ENCODE peak calls at places on chromosomes 12 and 14, in four cellular contexts. One of them, this sample, is unnamed. For H3K27me3, the result is how much of the 10 kb centered on the place peaks cover.

GRCh38 chr14:63493246-63493645 is 49.9 kb downstream of the PPP2R5E start:
- DNase-seq in right atrium auricular region: no peak
- DNase-seq in AG04450: no peak
- DNase-seq in body of pancreas: no peak
- DNase-seq in this sample: no peak

GRCh38 chr12:51817027-51817953 is 31.2 kb downstream of the FIGNL2 start:
- DNase-seq in right atrium auricular region: no peak
- DNase-seq in AG04450: no peak
- DNase-seq in body of pancreas: no peak
- DNase-seq in this sample: no peak

GRCh38 chr14:72064501-72064900 is 132.3 kb downstream of the RGS6 start:
- DNase-seq in right atrium auricular region: no peak
- DNase-seq in AG04450: no peak
- DNase-seq in body of pancreas: no peak
- DNase-seq in this sample: no peak

GRCh38 chr12:131892711-131893604 is 1.5 kb upstream of the ULK1 start:
- DNase-seq in right atrium auricular region: no peak
- DNase-seq in AG04450: no peak
- DNase-seq in body of pancreas: no peak
- DNase-seq in this sample: no peak

GRCh38 chr12:64459388-64460024 is 7.6 kb downstream of the TBK1 start:
- DNase-seq in right atrium auricular region: no peak
- DNase-seq in AG04450: no peak
- DNase-seq in body of pancreas: no peak
- DNase-seq in this sample: no peak

GRCh38 chr14:105866841-105867321 is 340.5 kb downstream of the TMEM121 start:
- DNase-seq in right atrium auricular region: no peak
- DNase-seq in AG04450: no peak
- DNase-seq in body of pancreas: no peak
- DNase-seq in this sample: no peak

GRCh38 chr12:7542046-7542445 is 38.5 kb upstream of the CD163 start:
- DNase-seq in right atrium auricular region: no peak
- DNase-seq in AG04450: no peak
- DNase-seq in body of pancreas: no peak
- DNase-seq in this sample: no peak

GRCh38 chr14:94129111-94129757 is at the start of gene IFI27L2:
- DNase-seq in right atrium auricular region: peak
- DNase-seq in AG04450: peak
- DNase-seq in body of pancreas: peak
- DNase-seq in this sample: peak

GRCh38 chr12:132638541-132639408 is 20.2 kb downstream of the P2RX2 start:
- DNase-seq in right atrium auricular region: no peak
- DNase-seq in AG04450: peak
- DNase-seq in body of pancreas: peak
- DNase-seq in this sample: peak

GRCh38 chr12:131494141-131494733 is 216.7 kb upstream of the SFSWAP start:
- DNase-seq in right atrium auricular region: peak
- DNase-seq in AG04450: no peak
- DNase-seq in body of pancreas: no peak
- DNase-seq in this sample: no peak

GRCh38 chr14:94129758-94130414 is 482 bp upstream of the IFI27L2 start:
- DNase-seq in right atrium auricular region: peak
- DNase-seq in AG04450: no peak
- DNase-seq in body of pancreas: peak
- DNase-seq in this sample: peak

GRCh38 chr12:54036620-54037359 is 3.9 kb downstream of the HOXC5 start:
- DNase-seq in right atrium auricular region: no peak
- DNase-seq in AG04450: no peak
- DNase-seq in body of pancreas: no peak
- DNase-seq in this sample: no peak

GRCh38 chr12:39402922-39403321 is 40.0 kb downstream of the KIF21A start:
- DNase-seq in right atrium auricular region: no peak
- DNase-seq in AG04450: no peak
- DNase-seq in body of pancreas: no peak
- DNase-seq in this sample: no peak

GRCh38 chr12:49017764-49018281 is 753 bp downstream of the PRKAG1 start:
- DNase-seq in right atrium auricular region: no peak
- DNase-seq in AG04450: no peak
- DNase-seq in body of pancreas: peak
- DNase-seq in this sample: peak

GRCh38 chr12:56257491-56258067 is 605 bp downstream of the ANKRD52 start:
- DNase-seq in right atrium auricular region: no peak
- DNase-seq in AG04450: no peak
- DNase-seq in body of pancreas: peak
- DNase-seq in this sample: no peak
- TF ChIP-seq CTCF in right atrium auricular region: no peak
- TF ChIP-seq CTCF in AG04450: no peak
- TF ChIP-seq CTCF in body of pancreas: no peak
- TF ChIP-seq CTCF in this sample: peak

GRCh38 chr12:57630891-57631433 is 2.0 kb downstream of the B4GALNT1 start:
- DNase-seq in right atrium auricular region: peak
- DNase-seq in AG04450: no peak
- DNase-seq in body of pancreas: no peak
- DNase-seq in this sample: no peak

GRCh38 chr12:57632369-57632897 is 568 bp downstream of the B4GALNT1 start:
- DNase-seq in right atrium auricular region: peak
- DNase-seq in AG04450: no peak
- DNase-seq in body of pancreas: no peak
- DNase-seq in this sample: no peak

GRCh38 chr12:57629897-57630471 is 3.0 kb downstream of the B4GALNT1 start:
- DNase-seq in right atrium auricular region: peak
- DNase-seq in AG04450: no peak
- DNase-seq in body of pancreas: no peak
- DNase-seq in this sample: no peak

GRCh38 chr12:57632898-57633825 is at the start of gene B4GALNT1:
- DNase-seq in right atrium auricular region: peak
- DNase-seq in AG04450: no peak
- DNase-seq in body of pancreas: peak
- DNase-seq in this sample: no peak

DNA sequence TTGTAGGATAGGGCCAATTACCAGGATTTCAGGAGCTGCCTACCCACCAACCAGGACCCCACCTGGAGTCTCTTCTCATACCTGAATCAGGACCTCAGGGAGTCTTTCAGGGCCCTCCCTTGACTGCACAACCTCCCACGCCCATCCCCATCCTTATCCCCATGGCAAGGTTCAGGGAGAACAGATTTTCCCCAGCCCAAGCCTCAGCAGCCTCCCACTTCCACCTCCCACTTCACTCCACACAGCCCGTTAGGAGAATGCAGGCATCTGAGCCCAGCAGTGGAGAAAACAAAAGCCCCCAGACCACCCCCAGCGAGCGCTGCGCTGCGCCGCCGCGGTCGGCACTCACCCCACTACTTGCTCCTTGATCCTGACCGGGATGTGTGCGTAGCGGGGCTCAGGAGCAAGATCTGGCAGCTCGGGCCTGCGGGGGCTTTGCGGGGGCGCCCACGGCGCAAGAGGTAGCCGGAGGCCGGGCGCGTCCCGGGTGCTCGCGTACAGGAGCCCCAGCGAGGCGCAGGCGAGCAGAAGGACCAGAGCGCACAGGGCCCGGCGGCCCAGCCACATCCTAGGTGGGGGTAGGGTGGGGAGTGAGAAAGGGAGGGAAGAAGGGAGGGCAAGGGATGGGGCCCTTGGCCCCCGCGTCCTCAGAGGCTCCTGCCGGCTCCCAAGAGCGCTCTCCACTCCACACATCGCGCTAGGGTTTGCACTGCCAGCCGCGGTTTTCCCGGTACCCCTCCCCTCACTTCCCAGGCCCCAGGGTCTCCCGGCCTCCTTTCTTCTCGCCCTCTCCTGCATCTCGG is 1.2 kb downstream of the B4GALNT1 start:
- DNase-seq in right atrium auricular region: peak
- DNase-seq in AG04450: no peak
- DNase-seq in body of pancreas: no peak
- DNase-seq in this sample: no peak
- H3K27me3 ChIP-seq in right atrium auricular region: under half
- H3K27me3 ChIP-seq in AG04450: under half
- H3K27me3 ChIP-seq in body of pancreas: under half
- H3K27me3 ChIP-seq in this sample: under half

GRCh38 chr12:107992870-107993451 is 136.1 kb upstream of the WSCD2 start:
- DNase-seq in right atrium auricular region: no peak
- DNase-seq in AG04450: no peak
- DNase-seq in body of pancreas: peak
- DNase-seq in this sample: peak
- TF ChIP-seq CTCF in right atrium auricular region: peak
- TF ChIP-seq CTCF in AG04450: peak
- TF ChIP-seq CTCF in body of pancreas: peak
- TF ChIP-seq CTCF in this sample: peak

GRCh38 chr14:50830044-50830931 is 674 bp downstream of the NIN start:
- DNase-seq in right atrium auricular region: peak
- DNase-seq in AG04450: no peak
- DNase-seq in body of pancreas: peak
- DNase-seq in this sample: peak
- H3K27me3 ChIP-seq in right atrium auricular region: under half
- H3K27me3 ChIP-seq in AG04450: under half
- H3K27me3 ChIP-seq in body of pancreas: under half
- H3K27me3 ChIP-seq in this sample: under half

GRCh38 chr12:106917503-106917902 is 38.2 kb upstream of the TMEM263 start:
- DNase-seq in right atrium auricular region: no peak
- DNase-seq in AG04450: no peak
- DNase-seq in body of pancreas: no peak
- DNase-seq in this sample: no peak

GRCh38 chr12:106919910-106920544 is 35.7 kb upstream of the TMEM263 start:
- DNase-seq in right atrium auricular region: no peak
- DNase-seq in AG04450: peak
- DNase-seq in body of pancreas: peak
- DNase-seq in this sample: peak

GRCh38 chr12:106915635-106916026 is 40.1 kb upstream of the TMEM263 start:
- DNase-seq in right atrium auricular region: no peak
- DNase-seq in AG04450: no peak
- DNase-seq in body of pancreas: no peak
- DNase-seq in this sample: no peak

GRCh38 chr12:106914796-106915634 is 40.7 kb upstream of the TMEM263 start:
- DNase-seq in right atrium auricular region: no peak
- DNase-seq in AG04450: no peak
- DNase-seq in body of pancreas: no peak
- DNase-seq in this sample: no peak

GRCh38 chr12:106918746-106919145 is 37.0 kb upstream of the TMEM263 start:
- DNase-seq in right atrium auricular region: no peak
- DNase-seq in AG04450: no peak
- DNase-seq in body of pancreas: no peak
- DNase-seq in this sample: peak
- TF ChIP-seq CTCF in right atrium auricular region: peak
- TF ChIP-seq CTCF in AG04450: peak
- TF ChIP-seq CTCF in body of pancreas: no peak
- TF ChIP-seq CTCF in this sample: peak

GRCh38 chr14:104397956-104398355 is 181.6 kb upstream of the C14orf180 start:
- DNase-seq in right atrium auricular region: no peak
- DNase-seq in AG04450: no peak
- DNase-seq in body of pancreas: no peak
- DNase-seq in this sample: no peak

GRCh38 chr14:104398656-104399055 is 180.9 kb upstream of the C14orf180 start:
- DNase-seq in right atrium auricular region: no peak
- DNase-seq in AG04450: no peak
- DNase-seq in body of pancreas: no peak
- DNase-seq in this sample: no peak

GRCh38 chr14:104395941-104396681 is 183.5 kb upstream of the C14orf180 start:
- DNase-seq in right atrium auricular region: peak
- DNase-seq in AG04450: no peak
- DNase-seq in body of pancreas: no peak
- DNase-seq in this sample: no peak

GRCh38 chr14:104395276-104395675 is 184.3 kb upstream of the C14orf180 start:
- DNase-seq in right atrium auricular region: peak
- DNase-seq in AG04450: no peak
- DNase-seq in body of pancreas: no peak
- DNase-seq in this sample: no peak

DNA sequence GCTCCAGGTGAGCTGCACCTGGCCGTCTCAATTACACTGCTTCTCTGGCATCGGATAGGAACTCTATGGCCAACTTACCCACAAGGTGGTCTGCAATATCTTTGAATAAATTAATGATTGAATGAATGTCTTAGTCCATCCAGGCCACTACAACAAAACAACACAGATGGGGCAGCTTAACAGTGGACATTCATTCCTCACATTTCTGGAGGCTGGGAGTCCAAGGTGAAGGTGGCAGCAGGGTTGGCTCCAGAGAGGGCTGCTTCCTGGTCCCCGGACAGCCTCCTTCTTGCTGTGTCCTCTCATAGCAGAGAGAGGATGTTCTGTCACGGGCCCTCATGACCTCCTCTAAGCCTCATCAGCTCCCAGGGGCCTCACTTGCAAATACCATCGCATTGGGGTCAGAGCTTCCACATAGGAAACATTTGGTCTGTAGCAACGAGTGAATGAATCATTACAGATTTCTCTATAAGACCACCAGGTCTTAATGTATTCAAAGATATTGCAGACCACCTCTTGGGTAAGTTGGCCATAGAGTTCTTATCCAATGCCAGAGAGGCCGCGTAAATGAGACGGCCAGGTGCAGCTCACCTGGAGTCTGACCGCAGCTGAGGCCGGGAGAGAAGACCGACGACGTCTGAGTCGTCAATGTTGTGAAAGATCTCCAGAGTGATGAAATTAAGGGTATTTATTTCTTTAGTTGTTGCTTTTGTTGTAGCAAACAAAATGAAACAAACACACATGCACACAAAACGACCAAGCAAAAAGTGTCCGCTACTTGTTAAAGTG is 182.7 kb upstream of the C14orf180 start:
- DNase-seq in right atrium auricular region: no peak
- DNase-seq in AG04450: no peak
- DNase-seq in body of pancreas: no peak
- DNase-seq in this sample: no peak
- H3K27me3 ChIP-seq in right atrium auricular region: under half
- H3K27me3 ChIP-seq in AG04450: under half
- H3K27me3 ChIP-seq in body of pancreas: under half
- H3K27me3 ChIP-seq in this sample: under half

GRCh38 chr14:104592785-104593184 is 11.8 kb downstream of the TMEM179 start:
- DNase-seq in right atrium auricular region: no peak
- DNase-seq in AG04450: no peak
- DNase-seq in body of pancreas: no peak
- DNase-seq in this sample: no peak

GRCh38 chr14:104592292-104592672 is 12.3 kb downstream of the TMEM179 start:
- DNase-seq in right atrium auricular region: no peak
- DNase-seq in AG04450: no peak
- DNase-seq in body of pancreas: no peak
- DNase-seq in this sample: no peak

GRCh38 chr14:104594310-104595046 is 10.1 kb downstream of the TMEM179 start:
- DNase-seq in right atrium auricular region: no peak
- DNase-seq in AG04450: no peak
- DNase-seq in body of pancreas: no peak
- DNase-seq in this sample: no peak

GRCh38 chr14:104593710-104594121 is 10.9 kb downstream of the TMEM179 start:
- DNase-seq in right atrium auricular region: no peak
- DNase-seq in AG04450: no peak
- DNase-seq in body of pancreas: no peak
- DNase-seq in this sample: no peak

GRCh38 chr14:104593241-104593701 is 11.3 kb downstream of the TMEM179 start:
- DNase-seq in right atrium auricular region: no peak
- DNase-seq in AG04450: no peak
- DNase-seq in body of pancreas: no peak
- DNase-seq in this sample: no peak
- TF ChIP-seq CTCF in right atrium auricular region: no peak
- TF ChIP-seq CTCF in AG04450: no peak
- TF ChIP-seq CTCF in body of pancreas: no peak
- TF ChIP-seq CTCF in this sample: no peak

This sample was measured in brain microvascular endothelial cell.